ENCODE peak calls at places on chromosome 9, in seven cellular contexts. D is neuronal stem cell, T is H9, W is IMR-90, J is mesenchymal stem cell, G is H1, H is trophoblast cell. I is an unnamed sample.

GRCh38 chr9:108300296-108301287 is 555.2 kb downstream of the ACTL7B start:
- DNase-seq in D (no peak), T (no peak), W (no peak), J (no peak), G (no peak), H (no peak), I (no peak)

GRCh38 chr9:104232781-104233341 is 138.8 kb downstream of the SMC2 start:
- DNase-seq in D (no peak), T (no peak), W (no peak), J (no peak), G (no peak), H (peak), I (peak)

GRCh38 chr9:113927277-113927676 is 51.2 kb downstream of the ZNF618 start:
- DNase-seq in D (no peak), T (no peak), W (no peak), J (no peak), G (peak), H (no peak), I (peak)

GRCh38 chr9:97557606-97558095 is 56.2 kb downstream of the TMOD1 start:
- DNase-seq in D (no peak), T (no peak), W (no peak), J (no peak), G (no peak), H (no peak), I (no peak)

GRCh38 chr9:121282309-121283071 is 14.5 kb downstream of the GSN start:
- DNase-seq in D (no peak), T (no peak), W (peak), J (peak), G (no peak), H (peak), I (no peak)

GRCh38 chr9:96183751-96184150 is 118.2 kb downstream of the HSD17B3 start:
- DNase-seq in D (no peak), T (no peak), W (no peak), J (no peak), G (no peak), H (no peak), I (no peak)

GRCh38 chr9:129162497-129162896 is 15.6 kb downstream of the IER5L start:
- DNase-seq in D (no peak), T (no peak), W (no peak), J (no peak), G (no peak), H (no peak), I (no peak)

GRCh38 chr9:123678038-123678877 is 251.7 kb downstream of the DENND1A start:
- DNase-seq in D (no peak), T (no peak), W (peak), J (no peak), G (no peak), H (no peak), I (no peak)

GRCh38 chr9:128819716-128820664 is 1.7 kb downstream of the ENDOG start:
- DNase-seq in D (no peak), T (no peak), W (no peak), J (peak), G (no peak), H (no peak), I (peak)

GRCh38 chr9:15377625-15378252 is 44.9 kb upstream of the SNAPC3 start:
- DNase-seq in D (no peak), T (no peak), W (no peak), J (no peak), G (no peak), H (no peak), I (peak)

GRCh38 chr9:18245911-18246310 is 228.0 kb upstream of the ADAMTSL1 start:
- DNase-seq in D (no peak), T (no peak), W (peak), J (no peak), G (no peak), H (no peak), I (no peak)

GRCh38 chr9:105030285-105030684 is 102.3 kb upstream of the ABCA1 start:
- DNase-seq in D (no peak), T (no peak), W (no peak), J (no peak), G (no peak), H (no peak), I (no peak)

GRCh38 chr9:15543033-15543791 is 9.6 kb upstream of the CCDC171 start:
- DNase-seq in D (no peak), T (no peak), W (peak), J (no peak), G (no peak), H (no peak), I (no peak)

GRCh38 chr9:33619666-33620404 is 95.8 kb downstream of the ANKRD18B start:
- DNase-seq in D (no peak), T (no peak), W (peak), J (peak), G (no peak), H (no peak), I (peak)

GRCh38 chr9:28365020-28365640 is 791.8 kb upstream of the C9orf72 start:
- DNase-seq in D (peak), T (peak), W (no peak), J (peak), G (peak), H (no peak), I (peak)

GRCh38 chr9:126915281-126915816 is 767 bp downstream of the RALGPS1 start:
- DNase-seq in D (peak), T (peak), W (no peak), J (no peak), G (peak), H (peak), I (peak)

GRCh38 chr9:136086213-136086881 is 8.7 kb downstream of the NACC2 start:
- DNase-seq in D (no peak), T (peak), W (no peak), J (no peak), G (no peak), H (no peak), I (no peak)

GRCh38 chr9:97475079-97475478 is 26.4 kb upstream of the TMOD1 start:
- DNase-seq in D (no peak), T (no peak), W (peak), J (peak), G (no peak), H (no peak), I (no peak)

GRCh38 chr9:42388846-42389245 is 205.4 kb downstream of the SPATA31A6 start:
- DNase-seq in D (no peak), T (no peak), W (no peak), J (no peak), G (no peak), H (no peak), I (no peak)

GRCh38 chr9:81687521-81688261 is 1.7 kb downstream of the TLE1 start:
- DNase-seq in D (peak), T (peak), W (no peak), J (peak), G (peak), H (peak), I (peak)

GRCh38 chr9:126818482-126818881 is 13.6 kb downstream of the ZBTB43 start:
- DNase-seq in D (no peak), T (no peak), W (no peak), J (no peak), G (no peak), H (no peak), I (no peak)

GRCh38 chr9:112761912-112762651 is 11.5 kb downstream of the SNX30 start:
- DNase-seq in D (no peak), T (no peak), W (peak), J (peak), G (no peak), H (no peak), I (no peak)

GRCh38 chr9:87751869-87752268 is 25.9 kb downstream of the CTSL start:
- DNase-seq in D (no peak), T (no peak), W (no peak), J (no peak), G (no peak), H (no peak), I (no peak)

GRCh38 chr9:113619156-113619861 is 155.8 kb downstream of the RGS3 start:
- DNase-seq in D (no peak), T (peak), W (no peak), J (no peak), G (peak), H (no peak), I (no peak)

GRCh38 chr9:79390077-79390673 is 181.6 kb upstream of the TLE4 start:
- DNase-seq in D (no peak), T (no peak), W (peak), J (peak), G (no peak), H (no peak), I (no peak)

GRCh38 chr9:110183208-110184145 is 24.5 kb downstream of the C9orf152 start:
- DNase-seq in D (peak), T (peak), W (peak), J (peak), G (peak), H (peak), I (peak)

GRCh38 chr9:91886433-91887031 is 63.5 kb downstream of the ROR2 start:
- DNase-seq in D (peak), T (peak), W (no peak), J (peak), G (peak), H (peak), I (peak)

GRCh38 chr9:129108083-129108804 is 2.3 kb downstream of the CRAT start:
- DNase-seq in D (no peak), T (no peak), W (no peak), J (no peak), G (no peak), H (no peak), I (no peak)

GRCh38 chr9:20271723-20272122 is 350.6 kb downstream of the MLLT3 start:
- DNase-seq in D (no peak), T (no peak), W (no peak), J (no peak), G (no peak), H (no peak), I (no peak)

GRCh38 chr9:5389109-5389732 is 48.5 kb downstream of the PLGRKT start:
- DNase-seq in D (no peak), T (no peak), W (peak), J (peak), G (no peak), H (no peak), I (no peak)

GRCh38 chr9:126722252-126722921 is 82.5 kb upstream of the ZBTB43 start:
- DNase-seq in D (peak), T (peak), W (no peak), J (peak), G (peak), H (peak), I (peak)

GRCh38 chr9:114434878-114435311 is 47.1 kb upstream of the AKNA start:
- DNase-seq in D (peak), T (peak), W (peak), J (peak), G (no peak), H (peak), I (peak)

GRCh38 chr9:13013976-13014375 is 239.2 kb downstream of the LURAP1L start:
- DNase-seq in D (no peak), T (no peak), W (peak), J (peak), G (no peak), H (no peak), I (no peak)

GRCh38 chr9:127907867-127908659 is 8.7 kb upstream of the ST6GALNAC6 start:
- DNase-seq in D (no peak), T (no peak), W (no peak), J (no peak), G (no peak), H (no peak), I (no peak)

GRCh38 chr9:135387976-135388375 is 91.6 kb upstream of the PPP1R26 start:
- DNase-seq in D (no peak), T (no peak), W (no peak), J (no peak), G (no peak), H (no peak), I (no peak)

GRCh38 chr9:11417782-11418181 is 805.0 kb upstream of the PTPRD start:
- DNase-seq in D (no peak), T (no peak), W (no peak), J (peak), G (no peak), H (no peak), I (no peak)

GRCh38 chr9:122370303-122370702 is 521 bp upstream of the PTGS1 start:
- DNase-seq in D (no peak), T (no peak), W (no peak), J (no peak), G (no peak), H (no peak), I (no peak)

DNA sequence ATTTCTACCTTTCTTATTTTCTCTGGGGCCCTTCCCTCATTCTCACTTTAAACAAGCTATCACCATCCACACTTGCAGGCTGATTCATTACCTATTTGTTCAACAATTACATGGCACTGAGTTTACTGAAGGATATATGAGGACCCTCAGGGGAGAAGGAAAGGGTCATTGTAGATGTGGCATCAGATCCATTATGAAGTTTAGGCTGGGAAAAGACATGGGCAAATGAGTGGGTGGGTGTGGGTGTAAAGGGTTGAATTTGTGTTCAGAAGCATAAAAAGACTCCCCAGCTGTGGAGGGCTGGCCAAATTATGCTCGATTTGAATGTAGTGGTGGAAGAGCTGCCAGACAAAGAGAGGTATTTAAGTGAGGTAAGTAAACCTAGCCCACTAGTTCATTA is 55.9 kb upstream of the MTAP start:
- DNase-seq in D (no peak), T (no peak), W (no peak), J (no peak), G (no peak), H (no peak), I (no peak)
- H3K4ac ChIP-seq in D (no peak), T (no peak), W (no peak), J (no peak), G (no peak), H (no peak), I (no peak)

GRCh38 chr9:84819446-84819845 is 149.9 kb downstream of the NTRK2 start:
- DNase-seq in D (no peak), T (peak), W (no peak), J (peak), G (peak), H (no peak), I (peak)

GRCh38 chr9:84822589-84823233 is 153.2 kb downstream of the NTRK2 start:
- DNase-seq in D (no peak), T (no peak), W (no peak), J (no peak), G (no peak), H (no peak), I (peak)

GRCh38 chr9:84815554-84815953 is 146.0 kb downstream of the NTRK2 start:
- DNase-seq in D (no peak), T (no peak), W (no peak), J (no peak), G (no peak), H (no peak), I (peak)

GRCh38 chr9:84811726-84812074 is 142.2 kb downstream of the NTRK2 start:
- DNase-seq in D (no peak), T (no peak), W (no peak), J (no peak), G (no peak), H (no peak), I (no peak)

DNA sequence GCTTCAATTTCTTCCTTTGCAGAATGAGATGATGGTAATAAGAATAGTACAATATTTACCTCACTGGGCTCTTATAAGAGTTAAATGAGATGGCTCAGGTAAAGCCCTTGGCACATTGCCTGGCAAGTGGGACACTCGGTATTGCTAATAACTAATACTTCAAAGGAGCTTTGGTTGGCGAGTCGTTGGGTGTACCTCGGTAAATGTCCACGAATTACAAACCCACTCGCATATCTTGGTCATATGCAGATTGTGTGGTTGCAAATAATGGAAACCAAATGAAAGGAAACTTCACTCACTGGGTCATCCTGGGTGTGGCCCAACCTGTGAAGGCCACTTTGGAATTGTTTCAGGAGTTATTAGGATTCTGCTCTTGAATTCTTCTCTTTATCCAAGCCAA is 147.5 kb downstream of the NTRK2 start:
- DNase-seq in D (no peak), T (no peak), W (no peak), J (no peak), G (no peak), H (no peak), I (no peak)
- H3K4ac ChIP-seq in D (no peak), T (no peak), W (no peak), J (no peak), G (no peak), H (no peak), I (no peak)

DNA sequence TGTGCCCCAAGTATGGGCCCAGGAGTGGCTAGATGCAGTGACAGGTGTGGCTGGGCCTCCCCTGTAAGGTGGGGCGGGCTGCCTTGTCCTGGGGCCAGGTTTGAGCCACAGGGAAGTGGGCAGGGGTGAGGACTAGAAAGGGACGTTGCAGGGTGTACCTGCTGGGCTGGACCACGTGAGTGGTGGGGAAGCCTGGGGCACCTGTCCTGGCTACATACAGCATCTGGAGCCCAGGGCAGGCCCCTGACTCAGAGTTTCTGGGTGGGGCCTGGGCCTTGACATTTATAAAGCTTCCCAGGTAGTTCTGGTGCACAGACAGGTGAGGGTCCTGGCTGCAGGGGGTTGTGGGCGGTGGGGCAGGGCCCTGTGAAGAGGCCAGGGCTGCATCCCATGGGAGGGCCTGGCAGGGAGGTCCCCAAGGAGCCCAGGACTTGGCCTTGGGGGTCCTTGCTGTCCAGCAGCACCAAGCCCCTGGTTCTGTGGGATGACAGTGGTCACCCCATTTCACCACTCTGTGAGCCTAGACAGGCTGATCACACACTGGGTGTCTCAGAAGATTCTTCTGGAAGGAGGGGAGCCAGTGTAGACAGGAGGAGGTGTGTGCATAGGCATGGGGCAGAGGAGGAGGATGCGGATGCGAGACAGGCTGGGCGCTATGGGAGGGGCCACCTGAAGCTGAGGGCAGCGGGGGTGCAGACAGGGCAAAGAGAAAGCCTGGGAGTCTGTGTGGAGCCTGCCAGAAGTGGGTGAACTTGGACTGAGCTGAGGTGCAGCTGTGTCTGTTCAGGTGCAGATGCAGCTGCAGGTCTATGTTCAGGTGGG is 94.0 kb downstream of the PHF2 start:
- DNase-seq in D (no peak), T (peak), W (peak), J (peak), G (no peak), H (no peak), I (no peak)
- H3K4ac ChIP-seq in D (no peak), T (no peak), W (no peak), J (no peak), G (no peak), H (no peak), I (no peak)

GRCh38 chr9:95104088-95104960 is 213.2 kb downstream of the FANCC start:
- DNase-seq in D (no peak), T (no peak), W (no peak), J (no peak), G (no peak), H (no peak), I (no peak)

GRCh38 chr9:95102001-95102433 is 215.5 kb downstream of the FANCC start:
- DNase-seq in D (no peak), T (no peak), W (no peak), J (no peak), G (no peak), H (peak), I (no peak)

GRCh38 chr9:95102572-95102971 is 214.9 kb downstream of the FANCC start:
- DNase-seq in D (no peak), T (no peak), W (no peak), J (no peak), G (no peak), H (no peak), I (no peak)

GRCh38 chr9:95104966-95105365 is 212.5 kb downstream of the FANCC start:
- DNase-seq in D (no peak), T (no peak), W (no peak), J (no peak), G (no peak), H (no peak), I (no peak)

GRCh38 chr9:95103385-95104087 is 214.0 kb downstream of the FANCC start:
- DNase-seq in D (no peak), T (peak), W (no peak), J (no peak), G (no peak), H (no peak), I (peak)
- H3K4ac ChIP-seq in D (no peak), T (no peak), W (no peak), J (no peak), G (no peak), H (no peak), I (no peak)

GRCh38 chr9:16796304-16796825 is 74.1 kb downstream of the BNC2 start:
- DNase-seq in D (no peak), T (no peak), W (no peak), J (no peak), G (no peak), H (no peak), I (no peak)

GRCh38 chr9:16794871-16795639 is 75.4 kb downstream of the BNC2 start:
- DNase-seq in D (no peak), T (no peak), W (peak), J (peak), G (no peak), H (no peak), I (no peak)
- H3K4ac ChIP-seq in D (no peak), T (no peak), W (peak), J (no peak), G (no peak), H (no peak), I (no peak)

GRCh38 chr9:116368680-116369079 is 215.1 kb downstream of the PAPPA start:
- DNase-seq in D (no peak), T (no peak), W (no peak), J (no peak), G (no peak), H (no peak), I (no peak)

GRCh38 chr9:116372786-116373185 is 219.2 kb downstream of the PAPPA start:
- DNase-seq in D (no peak), T (no peak), W (no peak), J (no peak), G (no peak), H (peak), I (no peak)

GRCh38 chr9:116369706-116370105 is 216.1 kb downstream of the PAPPA start:
- DNase-seq in D (no peak), T (no peak), W (no peak), J (no peak), G (no peak), H (peak), I (no peak)

GRCh38 chr9:116372081-116372673 is 218.6 kb downstream of the PAPPA start:
- DNase-seq in D (no peak), T (no peak), W (no peak), J (no peak), G (no peak), H (no peak), I (no peak)

DNA sequence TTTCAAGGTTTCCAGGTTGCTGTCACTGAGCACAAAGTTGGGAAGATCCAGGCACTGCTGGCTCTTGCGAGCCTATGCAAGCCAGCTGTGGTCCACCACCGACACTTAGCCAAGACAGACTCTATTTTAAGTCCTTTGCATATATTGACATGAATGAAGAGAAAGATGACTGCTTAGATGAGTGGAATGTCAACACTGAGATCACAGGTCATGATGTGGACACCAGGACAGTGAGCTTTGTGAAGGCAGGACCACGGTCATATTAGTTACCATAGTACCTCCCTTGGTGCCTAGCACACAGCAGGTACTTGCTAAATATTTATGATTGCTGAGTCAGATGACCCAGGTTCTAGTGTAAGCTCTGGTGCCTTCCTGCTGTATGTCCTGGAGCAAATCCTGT is 217.0 kb downstream of the PAPPA start:
- DNase-seq in D (no peak), T (no peak), W (no peak), J (peak), G (no peak), H (no peak), I (no peak)
- H3K4ac ChIP-seq in D (no peak), T (no peak), W (no peak), J (no peak), G (no peak), H (no peak), I (no peak)